ENCODE peak calls at places on chromosomes 11 and 22, in six cellular contexts. One of them, this sample, is unnamed.

GRCh38 chr11:64655901-64656601 is 65.0 kb downstream of the SLC22A12 start:
- DNase-seq in stimulated activated CD8-positive, alpha-beta memory T cell treated with anti-CD3 and anti-CD28 coated beads, Interleukin-12 subunit alpha, Interleukin-12 subunit beta, amount 100 ng/mL, for 1 hour: no peak
- DNase-seq in Calu3: no peak
- DNase-seq in GOT3: no peak
- DNase-seq in foreskin fibroblast: peak
- DNase-seq in NCI-H1092 treated with DMSO at 0.1 percent for 48 hours: no peak
- DNase-seq in this sample: no peak

GRCh38 chr22:19892249-19892879 is 37.7 kb upstream of the GNB1L start:
- DNase-seq in stimulated activated CD8-positive, alpha-beta memory T cell treated with anti-CD3 and anti-CD28 coated beads, Interleukin-12 subunit alpha, Interleukin-12 subunit beta, amount 100 ng/mL, for 1 hour: no peak
- DNase-seq in Calu3: no peak
- DNase-seq in GOT3: no peak
- DNase-seq in foreskin fibroblast: no peak
- DNase-seq in NCI-H1092 treated with DMSO at 0.1 percent for 48 hours: no peak
- DNase-seq in this sample: no peak

GRCh38 chr11:134597452-134597851 is 185.4 kb upstream of the B3GAT1 start:
- DNase-seq in stimulated activated CD8-positive, alpha-beta memory T cell treated with anti-CD3 and anti-CD28 coated beads, Interleukin-12 subunit alpha, Interleukin-12 subunit beta, amount 100 ng/mL, for 1 hour: no peak
- DNase-seq in Calu3: no peak
- DNase-seq in GOT3: no peak
- DNase-seq in foreskin fibroblast: no peak
- DNase-seq in NCI-H1092 treated with DMSO at 0.1 percent for 48 hours: no peak
- DNase-seq in this sample: no peak

GRCh38 chr22:46355369-46355995 is 20.0 kb downstream of the TRMU start:
- DNase-seq in stimulated activated CD8-positive, alpha-beta memory T cell treated with anti-CD3 and anti-CD28 coated beads, Interleukin-12 subunit alpha, Interleukin-12 subunit beta, amount 100 ng/mL, for 1 hour: peak
- DNase-seq in Calu3: peak
- DNase-seq in GOT3: no peak
- DNase-seq in foreskin fibroblast: peak
- DNase-seq in NCI-H1092 treated with DMSO at 0.1 percent for 48 hours: no peak
- DNase-seq in this sample: peak

GRCh38 chr11:132987936-132988335 is 544.4 kb downstream of the OPCML start:
- DNase-seq in stimulated activated CD8-positive, alpha-beta memory T cell treated with anti-CD3 and anti-CD28 coated beads, Interleukin-12 subunit alpha, Interleukin-12 subunit beta, amount 100 ng/mL, for 1 hour: no peak
- DNase-seq in Calu3: no peak
- DNase-seq in GOT3: no peak
- DNase-seq in foreskin fibroblast: no peak
- DNase-seq in NCI-H1092 treated with DMSO at 0.1 percent for 48 hours: no peak
- DNase-seq in this sample: no peak

GRCh38 chr22:23402275-23403151 is 177.6 kb downstream of the IGLL1 start:
- DNase-seq in stimulated activated CD8-positive, alpha-beta memory T cell treated with anti-CD3 and anti-CD28 coated beads, Interleukin-12 subunit alpha, Interleukin-12 subunit beta, amount 100 ng/mL, for 1 hour: peak
- DNase-seq in Calu3: peak
- DNase-seq in GOT3: no peak
- DNase-seq in foreskin fibroblast: peak
- DNase-seq in NCI-H1092 treated with DMSO at 0.1 percent for 48 hours: no peak
- DNase-seq in this sample: no peak

GRCh38 chr11:72781313-72782080 is 12.3 kb downstream of the STARD10 start:
- DNase-seq in stimulated activated CD8-positive, alpha-beta memory T cell treated with anti-CD3 and anti-CD28 coated beads, Interleukin-12 subunit alpha, Interleukin-12 subunit beta, amount 100 ng/mL, for 1 hour: peak
- DNase-seq in Calu3: peak
- DNase-seq in GOT3: no peak
- DNase-seq in foreskin fibroblast: no peak
- DNase-seq in NCI-H1092 treated with DMSO at 0.1 percent for 48 hours: peak
- DNase-seq in this sample: peak

GRCh38 chr11:111413849-111414248 is 34.8 kb upstream of the POU2AF1 start:
- DNase-seq in stimulated activated CD8-positive, alpha-beta memory T cell treated with anti-CD3 and anti-CD28 coated beads, Interleukin-12 subunit alpha, Interleukin-12 subunit beta, amount 100 ng/mL, for 1 hour: no peak
- DNase-seq in Calu3: no peak
- DNase-seq in GOT3: no peak
- DNase-seq in foreskin fibroblast: no peak
- DNase-seq in NCI-H1092 treated with DMSO at 0.1 percent for 48 hours: no peak
- DNase-seq in this sample: no peak

GRCh38 chr11:117809236-117810055 is 12.4 kb upstream of the DSCAML1 start:
- DNase-seq in stimulated activated CD8-positive, alpha-beta memory T cell treated with anti-CD3 and anti-CD28 coated beads, Interleukin-12 subunit alpha, Interleukin-12 subunit beta, amount 100 ng/mL, for 1 hour: no peak
- DNase-seq in Calu3: peak
- DNase-seq in GOT3: no peak
- DNase-seq in foreskin fibroblast: no peak
- DNase-seq in NCI-H1092 treated with DMSO at 0.1 percent for 48 hours: peak
- DNase-seq in this sample: peak

This sample was measured in hepatic stellate cell.